ENCODE peak calls at places on chromosomes 4 and X, in six cellular contexts. J is NCI-H345, V is PC-3, C is EH, E is activated T-cell treated with anti-CD3 and anti-CD28 coated beads for 1 hour, F is caudate nucleus. A is an unnamed sample.

GRCh38 chrX:153739754-153740486 is 15.3 kb downstream of the ABCD1 start:
- DNase-seq in J (no peak), V (no peak), C (no peak), E (no peak), F (no peak), A (no peak)

GRCh38 chrX:17608898-17609297 is 128.4 kb upstream of the SCML1 start:
- DNase-seq in J (peak), V (peak), C (no peak), E (no peak), F (no peak), A (no peak)

GRCh38 chrX:11579856-11580595 is 85.7 kb downstream of the ARHGAP6 start:
- DNase-seq in J (peak), V (peak), C (no peak), E (no peak), F (no peak), A (no peak)

GRCh38 chr4:127579821-127580220 is 52.9 kb upstream of the INTU start:
- DNase-seq in J (no peak), V (no peak), C (no peak), E (no peak), F (no peak), A (no peak)

GRCh38 chrX:23382572-23382971 is 47.9 kb downstream of the PTCHD1 start:
- DNase-seq in J (no peak), V (no peak), C (no peak), E (no peak), F (no peak), A (no peak)

GRCh38 chr4:137644201-137644600 is 111.9 kb upstream of the PCDH18 start:
- DNase-seq in J (no peak), V (peak), C (peak), E (no peak), F (no peak), A (no peak)

GRCh38 chrX:11629593-11630211 is 36.0 kb downstream of the ARHGAP6 start:
- DNase-seq in J (no peak), V (peak), C (peak), E (no peak), F (no peak), A (no peak)

GRCh38 chr4:19693949-19694597 is 557.6 kb upstream of the SLIT2 start:
- DNase-seq in J (no peak), V (no peak), C (no peak), E (no peak), F (no peak), A (no peak)

GRCh38 chrX:130426531-130426930 is 24.7 kb downstream of the RBMX2 start:
- DNase-seq in J (no peak), V (no peak), C (no peak), E (no peak), F (no peak), A (no peak)

GRCh38 chr4:150986085-150986484 is 29.0 kb downstream of the LRBA start:
- DNase-seq in J (no peak), V (no peak), C (no peak), E (no peak), F (no peak), A (no peak)

GRCh38 chr4:173001571-173001970 is 167.0 kb upstream of the GALNT7 start:
- DNase-seq in J (no peak), V (peak), C (peak), E (no peak), F (no peak), A (no peak)

GRCh38 chr4:94345984-94346383 is 3.3 kb upstream of the HPGDS start:
- DNase-seq in J (no peak), V (no peak), C (no peak), E (no peak), F (no peak), A (no peak)

GRCh38 chr4:185019451-185020292 is 1.4 kb downstream of the HELT start:
- DNase-seq in J (no peak), V (no peak), C (no peak), E (no peak), F (no peak), A (no peak)

GRCh38 chrX:47802589-47802988 is 34.1 kb upstream of the ZNF81 start:
- DNase-seq in J (peak), V (peak), C (peak), E (no peak), F (no peak), A (no peak)

GRCh38 chr4:113468165-113469022 is 293.1 kb downstream of the CAMK2D start:
- DNase-seq in J (no peak), V (peak), C (peak), E (no peak), F (no peak), A (no peak)

GRCh38 chrX:13966071-13966850 is 63.4 kb downstream of the GEMIN8 start:
- DNase-seq in J (no peak), V (no peak), C (no peak), E (no peak), F (peak), A (no peak)

GRCh38 chr4:57910151-57910550 is 800.0 kb upstream of the IGFBP7 start:
- DNase-seq in J (no peak), V (no peak), C (no peak), E (no peak), F (no peak), A (no peak)

GRCh38 chr4:7383251-7383650 is 51.5 kb downstream of the PSAPL1 start:
- DNase-seq in J (no peak), V (no peak), C (no peak), E (no peak), F (no peak), A (no peak)

GRCh38 chr4:83208371-83208770 is 76.2 kb downstream of the COQ2 start:
- DNase-seq in J (no peak), V (no peak), C (no peak), E (no peak), F (no peak), A (no peak)

GRCh38 chrX:545488-545887 is 85.1 kb upstream of the SHOX start:
- DNase-seq in J (no peak), V (no peak), C (peak), E (no peak), F (no peak), A (no peak)

GRCh38 chrX:19870710-19871490 is 16.5 kb downstream of the SH3KBP1 start:
- DNase-seq in J (no peak), V (no peak), C (no peak), E (no peak), F (no peak), A (no peak)

GRCh38 chr4:7761312-7761711 is 178.3 kb downstream of the AFAP1 start:
- DNase-seq in J (no peak), V (no peak), C (no peak), E (no peak), F (no peak), A (no peak)

GRCh38 chr4:147943159-147943638 is 211.3 kb downstream of the ARHGAP10 start:
- DNase-seq in J (no peak), V (no peak), C (no peak), E (no peak), F (no peak), A (no peak)

GRCh38 chr4:39616651-39617050 is 22.0 kb downstream of the SMIM14 start:
- DNase-seq in J (no peak), V (no peak), C (peak), E (no peak), F (no peak), A (no peak)

GRCh38 chrX:63754141-63754859 is 30.7 kb downstream of the ARHGEF9 start:
- DNase-seq in J (no peak), V (no peak), C (peak), E (peak), F (no peak), A (no peak)

GRCh38 chr4:182354867-182355266 is 111.7 kb downstream of the TENM3 start:
- DNase-seq in J (no peak), V (no peak), C (peak), E (no peak), F (no peak), A (no peak)

GRCh38 chr4:105414316-105414715 is 59.5 kb downstream of the PPA2 start:
- DNase-seq in J (no peak), V (no peak), C (no peak), E (no peak), F (no peak), A (no peak)

GRCh38 chrX:155028192-155028591 is 1.5 kb downstream of the FUNDC2 start:
- DNase-seq in J (no peak), V (peak), C (no peak), E (no peak), F (no peak), A (no peak)

GRCh38 chrX:69988955-69989394 is 60.8 kb downstream of the AWAT2 start:
- DNase-seq in J (no peak), V (no peak), C (no peak), E (no peak), F (no peak), A (no peak)

GRCh38 chr4:100414016-100414790 is 103.6 kb downstream of the EMCN start:
- DNase-seq in J (no peak), V (peak), C (peak), E (no peak), F (no peak), A (no peak)

GRCh38 chr4:127601029-127601428 is 31.7 kb upstream of the INTU start:
- DNase-seq in J (no peak), V (peak), C (peak), E (no peak), F (no peak), A (no peak)

GRCh38 chr4:212438-213174 is 88.3 kb downstream of the ZNF718 start:
- DNase-seq in J (no peak), V (no peak), C (peak), E (no peak), F (peak), A (no peak)

A was measured in T-helper 1 cell.